ENCODE peak calls at places on chromosomes 1 and 21, in nine cellular contexts. One of them, this sample, is unnamed.

GRCh38 chr1:205375816-205376545 is 19.3 kb upstream of the KLHDC8A start:
- DNase-seq in choroid plexus epithelial cell: peak
- DNase-seq in heart right ventricle: no peak
- DNase-seq in IMR-90: peak
- DNase-seq in A549: peak
- DNase-seq in lower lobe of right lung: no peak
- DNase-seq in foreskin fibroblast: no peak
- DNase-seq in tibial nerve: no peak
- DNase-seq in SK-N-SH: no peak
- DNase-seq in this sample: peak

GRCh38 chr1:45954401-45954847 is 151.0 kb downstream of the MAST2 start:
- DNase-seq in IMR-90: peak
- DNase-seq in SK-N-SH: no peak
- DNase-seq in choroid plexus epithelial cell: peak
- DNase-seq in heart right ventricle: peak
- DNase-seq in foreskin fibroblast: peak
- DNase-seq in lower lobe of right lung: no peak
- DNase-seq in A549: peak
- DNase-seq in tibial nerve: no peak
- DNase-seq in this sample: peak

GRCh38 chr1:183567584-183567983 is 22.7 kb downstream of the NCF2 start:
- DNase-seq in choroid plexus epithelial cell: peak
- DNase-seq in foreskin fibroblast: no peak
- DNase-seq in IMR-90: peak
- DNase-seq in lower lobe of right lung: peak
- DNase-seq in heart right ventricle: peak
- DNase-seq in A549: no peak
- DNase-seq in tibial nerve: peak
- DNase-seq in SK-N-SH: no peak
- DNase-seq in this sample: peak

GRCh38 chr1:93615201-93616150 is 66.2 kb downstream of the BCAR3 start:
- DNase-seq in IMR-90: peak
- DNase-seq in heart right ventricle: no peak
- DNase-seq in lower lobe of right lung: no peak
- DNase-seq in foreskin fibroblast: peak
- DNase-seq in tibial nerve: no peak
- DNase-seq in A549: peak
- DNase-seq in choroid plexus epithelial cell: peak
- DNase-seq in SK-N-SH: no peak
- DNase-seq in this sample: peak

GRCh38 chr1:156060937-156061636 is at the start of gene RAB25:
- DNase-seq in foreskin fibroblast: no peak
- DNase-seq in choroid plexus epithelial cell: peak
- DNase-seq in IMR-90: no peak
- DNase-seq in tibial nerve: no peak
- DNase-seq in SK-N-SH: no peak
- DNase-seq in lower lobe of right lung: peak
- DNase-seq in heart right ventricle: no peak
- DNase-seq in A549: no peak
- DNase-seq in this sample: peak

GRCh38 chr1:118788372-118788955 is 199.7 kb downstream of the TBX15 start:
- DNase-seq in IMR-90: no peak
- DNase-seq in lower lobe of right lung: no peak
- DNase-seq in A549: no peak
- DNase-seq in heart right ventricle: peak
- DNase-seq in choroid plexus epithelial cell: peak
- DNase-seq in foreskin fibroblast: peak
- DNase-seq in SK-N-SH: no peak
- DNase-seq in tibial nerve: no peak
- DNase-seq in this sample: peak

GRCh38 chr1:8353386-8353785 is 35.5 kb downstream of the SLC45A1 start:
- DNase-seq in IMR-90: no peak
- DNase-seq in choroid plexus epithelial cell: no peak
- DNase-seq in tibial nerve: no peak
- DNase-seq in heart right ventricle: no peak
- DNase-seq in SK-N-SH: no peak
- DNase-seq in lower lobe of right lung: no peak
- DNase-seq in A549: no peak
- DNase-seq in foreskin fibroblast: no peak
- DNase-seq in this sample: no peak

GRCh38 chr1:15941044-15941840 is 34.7 kb downstream of the ZBTB17 start:
- DNase-seq in A549: no peak
- DNase-seq in SK-N-SH: no peak
- DNase-seq in heart right ventricle: no peak
- DNase-seq in foreskin fibroblast: no peak
- DNase-seq in IMR-90: no peak
- DNase-seq in choroid plexus epithelial cell: no peak
- DNase-seq in lower lobe of right lung: no peak
- DNase-seq in tibial nerve: no peak
- DNase-seq in this sample: no peak

GRCh38 chr1:43789604-43790288 is 82.4 kb downstream of the ST3GAL3 start:
- DNase-seq in A549: no peak
- DNase-seq in tibial nerve: no peak
- DNase-seq in lower lobe of right lung: no peak
- DNase-seq in SK-N-SH: no peak
- DNase-seq in heart right ventricle: no peak
- DNase-seq in choroid plexus epithelial cell: no peak
- DNase-seq in IMR-90: no peak
- DNase-seq in foreskin fibroblast: no peak
- DNase-seq in this sample: peak

GRCh38 chr1:205423814-205424399 is 2.1 kb upstream of the LEMD1 start:
- DNase-seq in IMR-90: no peak
- DNase-seq in heart right ventricle: no peak
- DNase-seq in tibial nerve: no peak
- DNase-seq in choroid plexus epithelial cell: no peak
- DNase-seq in A549: no peak
- DNase-seq in lower lobe of right lung: no peak
- DNase-seq in SK-N-SH: no peak
- DNase-seq in foreskin fibroblast: no peak
- DNase-seq in this sample: no peak

GRCh38 chr1:207298666-207299065 is 22.8 kb upstream of the CD55 start:
- DNase-seq in IMR-90: peak
- DNase-seq in foreskin fibroblast: no peak
- DNase-seq in A549: no peak
- DNase-seq in SK-N-SH: no peak
- DNase-seq in lower lobe of right lung: no peak
- DNase-seq in heart right ventricle: no peak
- DNase-seq in tibial nerve: no peak
- DNase-seq in choroid plexus epithelial cell: no peak
- DNase-seq in this sample: peak

GRCh38 chr1:180969429-180969828 is 53.2 kb downstream of the STX6 start:
- DNase-seq in tibial nerve: no peak
- DNase-seq in heart right ventricle: no peak
- DNase-seq in lower lobe of right lung: no peak
- DNase-seq in IMR-90: no peak
- DNase-seq in choroid plexus epithelial cell: no peak
- DNase-seq in foreskin fibroblast: no peak
- DNase-seq in A549: no peak
- DNase-seq in SK-N-SH: no peak
- DNase-seq in this sample: no peak

GRCh38 chr1:66712819-66713218 is 39.4 kb upstream of the DYNLT5 start:
- DNase-seq in tibial nerve: no peak
- DNase-seq in A549: no peak
- DNase-seq in IMR-90: no peak
- DNase-seq in choroid plexus epithelial cell: no peak
- DNase-seq in heart right ventricle: no peak
- DNase-seq in foreskin fibroblast: no peak
- DNase-seq in SK-N-SH: no peak
- DNase-seq in lower lobe of right lung: no peak
- DNase-seq in this sample: no peak

GRCh38 chr1:68293609-68294353 is 61.5 kb upstream of the WLS start:
- DNase-seq in A549: no peak
- DNase-seq in heart right ventricle: peak
- DNase-seq in lower lobe of right lung: no peak
- DNase-seq in tibial nerve: no peak
- DNase-seq in foreskin fibroblast: no peak
- DNase-seq in choroid plexus epithelial cell: peak
- DNase-seq in IMR-90: peak
- DNase-seq in SK-N-SH: no peak
- DNase-seq in this sample: no peak

GRCh38 chr1:205275133-205275532 is 46.4 kb downstream of the NUAK2 start:
- DNase-seq in choroid plexus epithelial cell: no peak
- DNase-seq in IMR-90: no peak
- DNase-seq in foreskin fibroblast: no peak
- DNase-seq in A549: no peak
- DNase-seq in SK-N-SH: no peak
- DNase-seq in heart right ventricle: no peak
- DNase-seq in tibial nerve: no peak
- DNase-seq in lower lobe of right lung: peak
- DNase-seq in this sample: no peak

GRCh38 chr1:69611316-69611715 is 43.6 kb downstream of the LRRC7 start:
- DNase-seq in choroid plexus epithelial cell: no peak
- DNase-seq in A549: no peak
- DNase-seq in tibial nerve: no peak
- DNase-seq in lower lobe of right lung: no peak
- DNase-seq in foreskin fibroblast: no peak
- DNase-seq in IMR-90: no peak
- DNase-seq in SK-N-SH: no peak
- DNase-seq in heart right ventricle: no peak
- DNase-seq in this sample: peak

GRCh38 chr21:42311816-42312625 is 3.2 kb downstream of the TFF3 start:
- DNase-seq in IMR-90: no peak
- DNase-seq in foreskin fibroblast: no peak
- DNase-seq in choroid plexus epithelial cell: no peak
- DNase-seq in SK-N-SH: no peak
- DNase-seq in A549: no peak
- DNase-seq in heart right ventricle: no peak
- DNase-seq in lower lobe of right lung: no peak
- DNase-seq in tibial nerve: no peak
- DNase-seq in this sample: no peak

DNA sequence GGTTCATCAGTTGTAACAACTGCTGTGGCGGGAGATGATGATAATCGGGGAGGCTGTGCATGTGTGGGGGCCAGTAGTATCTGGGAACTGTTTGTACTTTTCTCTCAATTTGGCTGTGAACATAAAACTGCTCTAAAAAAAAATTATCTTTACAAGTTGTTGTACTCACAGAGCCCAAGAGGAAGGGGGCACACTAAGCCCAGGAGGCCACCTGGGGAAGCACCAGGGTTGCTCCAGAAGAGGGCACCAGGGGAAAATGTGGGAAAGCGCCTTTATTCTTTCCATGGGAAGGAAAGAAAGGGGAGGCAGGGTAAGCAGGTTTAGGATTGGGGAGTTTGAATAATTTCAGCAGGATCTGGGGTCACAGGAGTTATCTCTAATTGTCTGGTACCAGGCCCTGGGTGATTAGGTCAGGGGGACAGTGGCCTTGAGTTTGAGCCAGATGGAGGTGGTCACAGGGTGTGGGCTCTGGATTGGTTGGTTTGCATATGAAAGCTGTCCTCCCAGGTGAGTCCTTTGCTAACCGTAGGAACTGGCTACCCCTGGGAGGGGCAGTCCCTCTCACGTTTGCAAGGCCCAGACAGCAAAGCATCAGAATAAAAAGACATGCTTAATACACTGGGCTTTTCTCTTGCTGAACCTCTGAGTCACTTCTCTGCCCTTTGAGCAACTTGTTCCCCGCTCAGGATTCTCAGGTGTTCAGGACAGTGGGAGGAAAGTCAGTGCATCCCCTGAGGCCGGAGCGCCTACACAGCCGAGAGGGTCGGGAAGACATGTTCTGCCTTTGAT is 11.2 kb downstream of the MYOC start:
- DNase-seq in SK-N-SH: no peak
- DNase-seq in lower lobe of right lung: no peak
- DNase-seq in heart right ventricle: no peak
- DNase-seq in tibial nerve: no peak
- DNase-seq in foreskin fibroblast: no peak
- DNase-seq in IMR-90: no peak
- DNase-seq in choroid plexus epithelial cell: no peak
- DNase-seq in A549: no peak
- DNase-seq in this sample: peak
- H3K4me3 ChIP-seq in SK-N-SH: no peak
- H3K4me3 ChIP-seq in lower lobe of right lung: no peak
- H3K4me3 ChIP-seq in heart right ventricle: no peak
- H3K4me3 ChIP-seq in tibial nerve: no peak
- H3K4me3 ChIP-seq in foreskin fibroblast: no peak
- H3K4me3 ChIP-seq in IMR-90: no peak
- H3K4me3 ChIP-seq in choroid plexus epithelial cell: no peak
- H3K4me3 ChIP-seq in A549: no peak
- H3K4me3 ChIP-seq in this sample: no peak

GRCh38 chr1:24744911-24745710 is at the start of gene CLIC4:
- DNase-seq in heart right ventricle: peak
- DNase-seq in A549: peak
- DNase-seq in IMR-90: peak
- DNase-seq in foreskin fibroblast: peak
- DNase-seq in tibial nerve: peak
- DNase-seq in lower lobe of right lung: peak
- DNase-seq in choroid plexus epithelial cell: peak
- DNase-seq in SK-N-SH: peak
- DNase-seq in this sample: peak
- TF ChIP-seq CTCF in heart right ventricle: peak
- TF ChIP-seq CTCF in A549: no peak
- TF ChIP-seq CTCF in IMR-90: peak
- TF ChIP-seq CTCF in foreskin fibroblast: peak
- TF ChIP-seq CTCF in tibial nerve: peak
- TF ChIP-seq CTCF in lower lobe of right lung: peak
- TF ChIP-seq CTCF in choroid plexus epithelial cell: peak
- TF ChIP-seq CTCF in SK-N-SH: no peak
- TF ChIP-seq CTCF in this sample: peak

GRCh38 chr1:116914667-116915066 is 5.0 kb downstream of the PTGFRN start:
- DNase-seq in choroid plexus epithelial cell: no peak
- DNase-seq in heart right ventricle: no peak
- DNase-seq in lower lobe of right lung: no peak
- DNase-seq in foreskin fibroblast: no peak
- DNase-seq in IMR-90: no peak
- DNase-seq in tibial nerve: no peak
- DNase-seq in A549: no peak
- DNase-seq in SK-N-SH: no peak
- DNase-seq in this sample: no peak
- H3K4me3 ChIP-seq in choroid plexus epithelial cell: no peak
- H3K4me3 ChIP-seq in heart right ventricle: no peak
- H3K4me3 ChIP-seq in lower lobe of right lung: no peak
- H3K4me3 ChIP-seq in foreskin fibroblast: no peak
- H3K4me3 ChIP-seq in IMR-90: no peak
- H3K4me3 ChIP-seq in tibial nerve: no peak
- H3K4me3 ChIP-seq in A549: no peak
- H3K4me3 ChIP-seq in SK-N-SH: no peak
- H3K4me3 ChIP-seq in this sample: peak

DNA sequence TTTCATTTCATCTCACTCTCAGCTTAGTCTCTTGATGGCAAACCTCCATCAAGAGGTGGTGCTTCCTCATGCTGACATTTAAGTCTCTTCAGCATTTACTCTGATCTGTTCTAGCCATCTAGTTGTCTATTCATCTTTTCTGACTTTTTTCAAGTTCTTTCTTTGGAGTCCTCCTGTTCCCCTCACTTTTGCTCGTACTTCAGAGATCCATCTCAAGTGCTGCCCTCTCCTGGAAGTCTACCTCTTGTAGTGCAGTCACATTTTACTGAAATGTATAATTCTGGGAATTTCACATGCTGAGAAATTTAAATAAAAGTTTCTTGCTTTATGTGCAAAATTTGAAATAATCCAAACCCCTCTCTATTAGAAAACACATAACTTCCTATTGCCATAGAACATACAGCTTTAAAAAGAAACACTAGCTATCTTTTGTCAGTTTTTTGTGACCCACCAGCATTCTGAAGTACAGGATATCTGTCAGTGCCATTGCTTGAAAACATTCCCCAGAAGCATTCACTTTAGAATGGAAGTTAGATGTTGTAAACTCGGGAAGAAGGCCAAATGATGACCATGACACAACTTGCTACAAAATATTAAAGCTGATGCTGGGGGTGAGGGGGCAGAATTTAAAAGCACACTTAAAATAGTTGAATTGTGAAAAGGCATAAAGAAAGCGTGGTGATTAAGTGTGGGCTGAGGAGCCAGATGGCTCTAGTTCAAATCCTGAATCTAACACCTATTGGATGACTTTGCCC is 21.9 kb downstream of the RLF start:
- DNase-seq in tibial nerve: no peak
- DNase-seq in choroid plexus epithelial cell: peak
- DNase-seq in foreskin fibroblast: no peak
- DNase-seq in lower lobe of right lung: no peak
- DNase-seq in heart right ventricle: no peak
- DNase-seq in IMR-90: peak
- DNase-seq in A549: no peak
- DNase-seq in SK-N-SH: no peak
- DNase-seq in this sample: peak
- TF ChIP-seq CTCF in tibial nerve: no peak
- TF ChIP-seq CTCF in choroid plexus epithelial cell: peak
- TF ChIP-seq CTCF in foreskin fibroblast: peak
- TF ChIP-seq CTCF in lower lobe of right lung: peak
- TF ChIP-seq CTCF in heart right ventricle: no peak
- TF ChIP-seq CTCF in IMR-90: peak
- TF ChIP-seq CTCF in A549: peak
- TF ChIP-seq CTCF in SK-N-SH: peak
- TF ChIP-seq CTCF in this sample: peak